ENCODE peak calls at places on chromosomes 11 and 22, in nine cellular contexts. F, N, S, Y, D, E, J, V and Z are unnamed samples.

GRCh38 chr11:61972796-61973602 is 5.6 kb upstream of the FTH1 start:
- DNase-seq in F (no peak), N (peak; percentile 57), S (no peak), Y (no peak), D (peak; percentile 69), E (peak; percentile 23), J (peak; percentile 76), V (peak; percentile 86), Z (no peak)

GRCh38 chr11:44689265-44689664 is 37.5 kb upstream of the TSPAN18 start:
- DNase-seq in F (no peak), N (no peak), S (no peak), Y (no peak), D (no peak), E (no peak), J (no peak), V (no peak), Z (no peak)

GRCh38 chr22:22446527-22446926 is 62.0 kb downstream of the ZNF280B start:
- DNase-seq in F (no peak), N (no peak), S (no peak), Y (no peak), D (peak; percentile 6), E (no peak), J (no peak), V (no peak), Z (no peak)

GRCh38 chr22:29892315-29892714 is 9.3 kb downstream of the MTMR3 start:
- DNase-seq in F (no peak), N (no peak), S (no peak), Y (no peak), D (no peak), E (no peak), J (no peak), V (no peak), Z (no peak)

GRCh38 chr22:39132871-39133524 is 19.5 kb downstream of the CBX7 start:
- DNase-seq in F (no peak), N (no peak), S (no peak), Y (no peak), D (no peak), E (no peak), J (no peak), V (no peak), Z (no peak)

GRCh38 chr11:15716550-15716949 is 601.8 kb downstream of the INSC start:
- DNase-seq in F (no peak), N (no peak), S (no peak), Y (no peak), D (no peak), E (no peak), J (no peak), V (peak; percentile 58), Z (no peak)

GRCh38 chr11:2098691-2099522 is 40.3 kb downstream of the IGF2 start:
- DNase-seq in F (no peak), N (no peak), S (no peak), Y (no peak), D (no peak), E (no peak), J (no peak), V (no peak), Z (no peak)

GRCh38 chr11:68541983-68542382 is 81.4 kb downstream of the PPP6R3 start:
- DNase-seq in F (no peak), N (peak; percentile 13), S (no peak), Y (no peak), D (no peak), E (no peak), J (no peak), V (peak; percentile 22), Z (no peak)

GRCh38 chr11:1852885-1853284 is at the start of gene LSP1:
- DNase-seq in F (peak; percentile 25), N (no peak), S (no peak), Y (peak; percentile 66), D (no peak), E (no peak), J (no peak), V (no peak), Z (no peak)

GRCh38 chr11:131977854-131978253 is 607.4 kb downstream of the NTM start:
- DNase-seq in F (no peak), N (no peak), S (no peak), Y (no peak), D (no peak), E (peak; percentile 10), J (no peak), V (peak; percentile 93), Z (no peak)

GRCh38 chr11:111459506-111460270 is 52.5 kb downstream of the BTG4 start:
- DNase-seq in F (no peak), N (no peak), S (no peak), Y (no peak), D (no peak), E (no peak), J (no peak), V (no peak), Z (no peak)

GRCh38 chr11:34680206-34680605 is 59.3 kb downstream of the EHF start:
- DNase-seq in F (no peak), N (no peak), S (no peak), Y (no peak), D (peak; percentile 27), E (no peak), J (no peak), V (peak; percentile 8), Z (no peak)

GRCh38 chr11:74877132-74877531 is 71.8 kb downstream of the XRRA1 start:
- DNase-seq in F (no peak), N (peak; percentile 38), S (no peak), Y (no peak), D (no peak), E (peak; percentile 40), J (no peak), V (no peak), Z (no peak)